ENCODE peak calls at places on chromosomes 6 and 20, in seven cellular contexts. S, G, M, O, C, Y and K are unnamed samples.

GRCh38 chr6:11848852-11849731 is 70.5 kb upstream of the ADTRP start:
- DNase-seq in S (peak), G (peak), M (no peak), O (no peak), C (peak), Y (no peak), K (no peak)

GRCh38 chr6:75932067-75932466 is 140.4 kb downstream of the IMPG1 start:
- DNase-seq in S (peak), G (no peak), M (no peak), O (no peak), C (peak), Y (no peak), K (no peak)

GRCh38 chr6:30757261-30757935 is 13.1 kb upstream of the IER3 start:
- DNase-seq in S (no peak), G (no peak), M (no peak), O (no peak), C (no peak), Y (no peak), K (no peak)

GRCh38 chr6:159919011-159919511 is 28.3 kb downstream of the MAS1 start:
- DNase-seq in S (peak), G (no peak), M (no peak), O (no peak), C (peak), Y (no peak), K (no peak)

GRCh38 chr6:16332175-16332542 is 93.8 kb downstream of the GMPR start:
- DNase-seq in S (peak), G (peak), M (peak), O (peak), C (peak), Y (peak), K (peak)

GRCh38 chr6:118648866-118649554 is 2.4 kb downstream of the CEP85L start:
- DNase-seq in S (no peak), G (no peak), M (no peak), O (no peak), C (no peak), Y (no peak), K (no peak)

GRCh38 chr6:2964793-2965503 is 6.4 kb downstream of the SERPINB6 start:
- DNase-seq in S (no peak), G (no peak), M (no peak), O (no peak), C (no peak), Y (no peak), K (no peak)

GRCh38 chr6:5640614-5641013 is 366.1 kb downstream of the NRN1 start:
- DNase-seq in S (no peak), G (no peak), M (no peak), O (no peak), C (no peak), Y (no peak), K (no peak)

GRCh38 chr20:52747736-52748135 is 224.4 kb upstream of the TSHZ2 start:
- DNase-seq in S (no peak), G (no peak), M (no peak), O (no peak), C (no peak), Y (no peak), K (no peak)

GRCh38 chr6:43455034-43455747 is at the start of gene DLK2:
- DNase-seq in S (no peak), G (no peak), M (peak), O (peak), C (no peak), Y (no peak), K (no peak)

GRCh38 chr6:135250751-135251356 is 69.7 kb downstream of the MYB start:
- DNase-seq in S (no peak), G (peak), M (no peak), O (no peak), C (no peak), Y (no peak), K (no peak)

GRCh38 chr20:49699200-49699992 is 14.3 kb downstream of the B4GALT5 start:
- DNase-seq in S (peak), G (no peak), M (peak), O (no peak), C (peak), Y (no peak), K (no peak)

GRCh38 chr6:13825871-13826270 is 11.5 kb upstream of the MCUR1 start:
- DNase-seq in S (no peak), G (no peak), M (no peak), O (no peak), C (no peak), Y (no peak), K (no peak)

GRCh38 chr6:139109558-139109957 is 25.3 kb upstream of the HECA start:
- DNase-seq in S (peak), G (no peak), M (no peak), O (no peak), C (peak), Y (no peak), K (no peak)